ENCODE peak calls at places on chromosomes 3 and 15, in four cellular contexts. I is fibroblast of lung, G is OCI-LY7, Y is heart right ventricle. F is an unnamed sample.

GRCh38 chr3:66338927-66339326 is 118.1 kb downstream of the SLC25A26 start:
- DNase-seq in G (no peak), Y (no peak), I (no peak), F (peak; percentile 75)

GRCh38 chr3:46845860-46846623 is 17.2 kb downstream of the MYL3 start:
- DNase-seq in Y (peak; percentile 68), I (peak; percentile 72), G (peak; percentile 14), F (peak; percentile 18)

GRCh38 chr15:38589502-38589901 is 24.9 kb upstream of the RASGRP1 start:
- DNase-seq in Y (no peak), G (no peak), I (peak; percentile 64), F (peak; percentile 36)

GRCh38 chr3:136114421-136114820 is 81.7 kb downstream of the MSL2 start:
- DNase-seq in I (no peak), Y (no peak), G (no peak), F (no peak)

GRCh38 chr3:51382947-51383578 is 2.0 kb upstream of the MANF start:
- DNase-seq in G (no peak), Y (no peak), I (no peak), F (no peak)

GRCh38 chr3:154195620-154196366 is 74.6 kb downstream of the ARHGEF26 start:
- DNase-seq in Y (no peak), G (no peak), I (no peak), F (no peak)

GRCh38 chr3:126557415-126557745 is 1.4 kb downstream of the C3orf22 start:
- DNase-seq in I (no peak), Y (no peak), G (no peak), F (no peak)

GRCh38 chr3:10782011-10782410 is 34.0 kb upstream of the SLC6A11 start:
- DNase-seq in G (no peak), Y (no peak), I (no peak), F (no peak)

GRCh38 chr15:73330206-73331051 is 38.3 kb downstream of the HCN4 start:
- DNase-seq in Y (no peak), I (no peak), G (no peak), F (no peak)

GRCh38 chr3:194756460-194757355 is 71.0 kb downstream of the FAM43A start:
- DNase-seq in I (no peak), Y (no peak), G (no peak), F (no peak)

GRCh38 chr3:11629716-11630115 is 14.0 kb downstream of the VGLL4 start:
- DNase-seq in I (peak; percentile 49), Y (no peak), G (no peak), F (peak; percentile 89)

GRCh38 chr15:31157644-31158069 is 56.1 kb upstream of the TRPM1 start:
- DNase-seq in Y (no peak), I (peak; percentile 65), G (no peak), F (no peak)

GRCh38 chr3:126959921-126960603 is 22.9 kb upstream of the PLXNA1 start:
- DNase-seq in I (peak; percentile 31), Y (no peak), G (no peak), F (no peak)

GRCh38 chr15:73872370-73872769 is 994 bp upstream of the TBC1D21 start:
- DNase-seq in G (no peak), I (no peak), Y (no peak), F (peak; percentile 13)

GRCh38 chr3:177249203-177249602 is 51.9 kb upstream of the TBL1XR1 start:
- DNase-seq in I (no peak), Y (no peak), G (no peak), F (no peak)

GRCh38 chr3:59480486-59480995 is 430.7 kb upstream of the CFAP20DC start:
- DNase-seq in Y (no peak), G (no peak), I (peak; percentile 57), F (peak; percentile 19)

GRCh38 chr3:172321035-172321434 is 127.2 kb downstream of the GHSR start:
- DNase-seq in G (no peak), Y (no peak), I (peak; percentile 20), F (no peak)

GRCh38 chr15:92273286-92273685 is 120.4 kb upstream of the ST8SIA2 start:
- DNase-seq in I (no peak), G (no peak), Y (no peak), F (no peak)

GRCh38 chr15:77762747-77763146 is 130.0 kb upstream of the LINGO1 start:
- DNase-seq in G (no peak), I (no peak), Y (no peak), F (no peak)

GRCh38 chr15:85109333-85109732 is 127.7 kb downstream of the PDE8A start:
- DNase-seq in I (no peak), G (no peak), Y (no peak), F (no peak)

GRCh38 chr15:23395030-23395692 is 40.6 kb downstream of the GOLGA8S start:
- DNase-seq in Y (no peak), G (no peak), I (no peak), F (no peak)

GRCh38 chr3:10457560-10457959 is 47.8 kb downstream of the ATP2B2 start:
- DNase-seq in G (peak; percentile 54), Y (no peak), I (no peak), F (no peak)

GRCh38 chr3:99641984-99642383 is 3.6 kb downstream of the COL8A1 start:
- DNase-seq in I (no peak), G (no peak), Y (no peak), F (no peak)

GRCh38 chr3:96264701-96265100 is 549.7 kb upstream of the EPHA6 start:
- DNase-seq in Y (no peak), G (no peak), I (no peak), F (no peak)

GRCh38 chr15:94943863-94944262 is 712.5 kb downstream of the MCTP2 start:
- DNase-seq in I (no peak), Y (no peak), G (no peak), F (no peak)

GRCh38 chr3:66038384-66038725 is 363 bp downstream of the MAGI1 start:
- DNase-seq in Y (no peak), G (no peak), I (no peak), F (no peak)

GRCh38 chr3:142863010-142863787 is 25.7 kb downstream of the PCOLCE2 start:
- DNase-seq in Y (no peak), G (no peak), I (no peak), F (no peak)

GRCh38 chr3:142866841-142867631 is 21.8 kb downstream of the PCOLCE2 start:
- DNase-seq in Y (no peak), I (no peak), G (no peak), F (no peak)

GRCh38 chr3:142861926-142862325 is 27.0 kb downstream of the PCOLCE2 start:
- DNase-seq in I (no peak), Y (no peak), G (no peak), F (no peak)

DNA sequence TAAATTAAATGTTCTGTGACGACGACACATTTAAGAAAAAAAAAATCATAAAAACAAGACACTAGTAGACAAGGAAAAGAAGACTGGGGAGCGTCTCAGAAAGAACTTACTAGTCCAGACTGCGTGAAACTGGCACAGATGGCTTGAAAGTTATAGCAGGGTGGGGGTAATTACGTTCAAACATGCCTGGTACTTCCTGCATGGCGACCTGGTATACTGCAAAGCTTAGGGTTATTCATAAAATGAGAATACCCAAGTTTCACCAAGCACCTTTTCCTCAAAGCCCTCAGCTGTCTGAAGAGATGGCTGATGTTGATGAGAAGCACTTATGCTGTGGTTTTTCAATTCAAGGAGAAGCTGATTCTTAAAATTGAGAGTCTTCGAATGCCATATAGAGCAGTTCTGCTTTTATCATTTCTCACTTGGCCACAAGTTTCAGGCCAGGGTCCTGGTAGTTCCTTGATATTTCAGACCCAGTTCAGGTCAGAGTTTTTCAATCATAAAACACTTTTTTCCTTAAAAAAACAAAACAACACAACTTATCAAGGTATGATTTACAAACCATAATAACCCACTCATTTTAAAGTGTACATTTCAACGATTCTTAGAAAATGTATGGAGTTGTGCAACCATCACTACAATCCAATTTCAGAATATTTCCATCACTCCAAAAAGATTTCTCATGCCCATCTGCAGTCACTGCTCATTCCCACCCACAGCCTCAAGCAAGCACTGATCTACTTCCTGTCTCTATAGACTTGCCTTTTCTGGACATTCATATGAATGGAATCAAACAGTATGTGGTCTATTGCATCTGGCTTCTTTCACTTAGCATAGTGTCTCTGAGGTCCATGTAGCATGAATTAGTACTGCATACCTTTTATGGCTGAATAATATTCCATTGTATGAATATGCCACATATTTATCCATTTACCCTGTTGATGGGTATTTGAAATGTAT is 24.6 kb downstream of the PCOLCE2 start:
- DNase-seq in I (no peak), Y (no peak), G (no peak), F (no peak)
- H3K4me3 ChIP-seq in I (no peak overlapping the region), Y (no peak overlapping the region), G (no peak overlapping the region), F (no peak overlapping the region)

GRCh38 chr15:75200765-75201608 is 695 bp upstream of the C15orf39 start:
- DNase-seq in I (peak; percentile 23), Y (peak; percentile 28), G (peak; percentile 59), F (no peak)
- TF ChIP-seq CTCF in I (no peak), Y (no peak), G (no peak), F (no peak)

GRCh38 chr3:105763674-105764036 is 105.2 kb downstream of the CBLB start:
- DNase-seq in G (no peak), Y (no peak), I (no peak), F (no peak)

GRCh38 chr3:105759442-105760078 is 109.3 kb downstream of the CBLB start:
- DNase-seq in I (no peak), G (no peak), Y (no peak), F (no peak)

GRCh38 chr3:105762749-105763673 is 105.8 kb downstream of the CBLB start:
- DNase-seq in G (no peak), Y (no peak), I (no peak), F (no peak)

GRCh38 chr3:105767776-105768175 is 101.0 kb downstream of the CBLB start:
- DNase-seq in G (no peak), I (no peak), Y (no peak), F (no peak)

DNA sequence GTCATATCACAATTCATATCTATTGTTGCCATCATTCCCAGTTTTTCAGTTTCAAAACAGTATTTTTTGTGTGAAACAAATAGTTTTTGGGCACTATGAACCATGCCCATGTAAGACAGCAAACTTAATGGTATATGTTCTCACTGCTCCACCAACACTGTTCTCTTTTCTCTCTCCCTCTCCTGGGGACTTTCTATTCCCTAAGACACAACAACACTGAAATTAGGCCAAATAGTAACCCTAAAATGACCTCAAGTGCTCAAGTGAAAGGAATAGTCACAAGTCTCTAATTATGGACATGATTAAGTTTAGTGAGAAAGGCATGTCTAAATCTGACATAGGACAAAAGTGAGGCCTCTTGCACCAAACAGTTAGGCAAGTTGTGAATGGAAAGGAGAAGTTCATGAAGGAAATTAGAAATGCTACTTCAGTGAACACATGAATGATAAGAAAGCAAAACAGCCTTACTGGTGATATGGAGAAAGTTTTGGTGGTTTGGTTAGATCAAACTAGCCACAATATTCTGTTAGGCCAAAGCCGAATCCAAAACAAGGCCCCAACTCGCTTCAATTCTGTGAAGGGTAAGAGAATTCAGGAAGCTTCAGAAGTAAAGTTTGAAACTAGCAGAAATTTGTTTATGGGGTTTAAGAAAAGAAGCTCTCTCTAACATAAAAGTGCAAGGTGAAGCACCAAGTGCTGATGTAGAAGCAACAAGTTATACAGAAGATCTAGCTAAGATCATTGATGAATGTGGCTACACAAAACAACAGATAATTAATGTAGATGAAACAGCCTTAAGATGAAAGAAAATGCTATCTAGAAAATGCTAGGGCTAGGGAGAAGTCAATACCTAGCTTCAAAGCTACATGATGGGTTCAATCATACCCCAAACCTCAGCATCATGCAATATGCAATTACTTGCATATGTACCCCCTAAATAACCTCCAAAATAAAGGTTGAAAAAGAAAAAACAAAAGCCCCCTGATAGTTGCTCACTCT is 104.1 kb downstream of the CBLB start:
- DNase-seq in I (no peak), Y (no peak), G (no peak), F (no peak)
- H3K36me3 ChIP-seq in I (no peaks in the 10 kb centered on the region), Y (peaks cover 16% of the 10 kb centered on the region), G (peaks cover 32% of the 10 kb centered on the region), F (peaks cover 2% of the 10 kb centered on the region)

DNA sequence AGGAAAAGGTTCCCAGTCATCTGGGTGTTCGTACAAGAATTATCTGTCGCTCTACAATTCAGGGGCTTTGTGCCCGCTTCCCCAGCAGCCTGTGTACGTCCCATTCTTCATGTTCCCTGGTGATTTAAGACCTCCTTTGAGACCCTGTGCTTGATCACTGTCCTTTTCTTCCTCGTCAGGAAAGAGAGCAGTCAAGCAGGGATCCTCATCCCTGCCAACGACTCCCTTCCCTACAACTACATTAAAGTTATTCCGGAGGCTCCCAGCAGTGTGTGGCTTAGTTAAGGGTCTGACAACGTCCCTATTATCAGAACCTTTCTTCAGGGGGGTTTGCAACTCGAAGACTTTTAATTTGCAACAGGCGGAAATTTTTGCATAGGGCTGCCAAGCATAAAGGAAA is 175.7 kb downstream of the FOXP1 start:
- DNase-seq in Y (no peak), I (no peak), G (peak; percentile 23), F (no peak)
- H3K4me3 ChIP-seq in Y (no peak overlapping the region), I (no peak overlapping the region), G (peak overlapping the region; percentile 17), F (no peak overlapping the region)